ENCODE peak calls at places on chromosomes 13 and 19, in nine cellular contexts. H, L, T, V, E, C, S, O and R are unnamed samples.

GRCh38 chr19:47352095-47352494 is 3.0 kb downstream of the DHX34 start:
- DNase-seq in H (no peak), E (no peak), T (no peak), L (no peak), C (no peak), O (no peak), V (no peak), S (no peak), R (no peak)

GRCh38 chr19:58330458-58330857 is 3.7 kb downstream of the ZSCAN22 start:
- DNase-seq in S (no peak), C (no peak), O (peak; percentile 76), T (no peak), V (no peak), H (no peak), L (no peak), E (no peak), R (peak; percentile 73)

GRCh38 chr13:99626461-99627082 is 125.3 kb downstream of the TM9SF2 start:
- DNase-seq in L (no peak), O (peak; percentile 21), T (peak; percentile 4), E (peak; percentile 69), S (no peak), H (no peak), C (no peak), V (no peak), R (peak; percentile 52)

GRCh38 chr13:113045214-113046007 is 60.2 kb upstream of the F7 start:
- DNase-seq in T (no peak), L (no peak), C (no peak), O (no peak), V (no peak), H (no peak), S (no peak), E (no peak), R (no peak)

GRCh38 chr13:99086149-99086868 is 108.4 kb upstream of the DOCK9 start:
- DNase-seq in C (peak; percentile 53), O (peak; percentile 47), E (no peak), L (peak; percentile 49), V (peak; percentile 67), H (peak; percentile 77), S (peak; percentile 43), T (no peak), R (peak; percentile 49)

GRCh38 chr19:38718747-38719543 is 25.3 kb downstream of the CAPN12 start:
- DNase-seq in L (peak; percentile 67), T (no peak), C (no peak), O (no peak), V (no peak), E (no peak), S (peak; percentile 74), H (peak; percentile 59), R (no peak)

GRCh38 chr19:7272856-7273578 is 21.2 kb downstream of the INSR start:
- DNase-seq in T (no peak), H (no peak), V (no peak), O (no peak), C (no peak), S (no peak), E (no peak), L (no peak), R (peak; percentile 40)

GRCh38 chr13:97030705-97031452 is 36.6 kb upstream of the OXGR1 start:
- DNase-seq in E (no peak), L (no peak), S (no peak), V (no peak), O (peak; percentile 61), C (peak; percentile 15), T (no peak), H (peak; percentile 36), R (peak; percentile 51)

GRCh38 chr13:51645154-51645650 is 60.9 kb downstream of the WDFY2 start:
- DNase-seq in H (no peak), L (no peak), V (no peak), O (peak; percentile 57), S (no peak), T (no peak), E (no peak), C (no peak), R (peak; percentile 78)

GRCh38 chr19:19750842-19751790 is 18.2 kb upstream of the ZNF14 start:
- DNase-seq in S (peak; percentile 21), V (no peak), T (no peak), C (no peak), L (no peak), E (no peak), O (no peak), H (no peak), R (no peak)

GRCh38 chr13:33793726-33794125 is 24.2 kb upstream of the RFC3 start:
- DNase-seq in E (no peak), O (no peak), V (no peak), S (no peak), L (no peak), H (no peak), C (no peak), T (no peak), R (no peak)

GRCh38 chr13:111436446-111436845 is 116.0 kb downstream of the TEX29 start:
- DNase-seq in O (no peak), V (no peak), S (no peak), H (no peak), T (no peak), L (no peak), C (no peak), E (no peak), R (no peak)

GRCh38 chr19:28281676-28282075 is 931.3 kb downstream of the UQCRFS1 start:
- DNase-seq in L (no peak), E (no peak), V (no peak), H (no peak), T (no peak), S (no peak), O (no peak), C (no peak), R (no peak)

GRCh38 chr19:4868286-4868834 is 893 bp upstream of the PLIN3 start:
- DNase-seq in T (no peak), C (no peak), V (no peak), S (no peak), E (no peak), O (no peak), H (no peak), L (no peak), R (peak; percentile 38)

GRCh38 chr19:4867534-4868285 is at the start of gene PLIN3:
- DNase-seq in C (peak; percentile 97), O (peak; percentile 93), V (peak; percentile 99), E (peak; percentile 82), H (peak; percentile 96), T (peak; percentile 59), S (peak; percentile 96), L (peak; percentile 96), R (peak; percentile 97)

GRCh38 chr19:4870025-4870700 is 2.7 kb upstream of the PLIN3 start:
- DNase-seq in S (peak; percentile 81), V (no peak), E (peak; percentile 95), C (no peak), O (peak; percentile 92), T (peak; percentile 52), L (no peak), H (no peak), R (peak; percentile 99)

GRCh38 chr19:4871711-4872110 is 4.2 kb upstream of the PLIN3 start:
- DNase-seq in L (no peak), O (no peak), H (no peak), S (no peak), C (no peak), V (no peak), T (no peak), E (no peak), R (no peak)

DNA sequence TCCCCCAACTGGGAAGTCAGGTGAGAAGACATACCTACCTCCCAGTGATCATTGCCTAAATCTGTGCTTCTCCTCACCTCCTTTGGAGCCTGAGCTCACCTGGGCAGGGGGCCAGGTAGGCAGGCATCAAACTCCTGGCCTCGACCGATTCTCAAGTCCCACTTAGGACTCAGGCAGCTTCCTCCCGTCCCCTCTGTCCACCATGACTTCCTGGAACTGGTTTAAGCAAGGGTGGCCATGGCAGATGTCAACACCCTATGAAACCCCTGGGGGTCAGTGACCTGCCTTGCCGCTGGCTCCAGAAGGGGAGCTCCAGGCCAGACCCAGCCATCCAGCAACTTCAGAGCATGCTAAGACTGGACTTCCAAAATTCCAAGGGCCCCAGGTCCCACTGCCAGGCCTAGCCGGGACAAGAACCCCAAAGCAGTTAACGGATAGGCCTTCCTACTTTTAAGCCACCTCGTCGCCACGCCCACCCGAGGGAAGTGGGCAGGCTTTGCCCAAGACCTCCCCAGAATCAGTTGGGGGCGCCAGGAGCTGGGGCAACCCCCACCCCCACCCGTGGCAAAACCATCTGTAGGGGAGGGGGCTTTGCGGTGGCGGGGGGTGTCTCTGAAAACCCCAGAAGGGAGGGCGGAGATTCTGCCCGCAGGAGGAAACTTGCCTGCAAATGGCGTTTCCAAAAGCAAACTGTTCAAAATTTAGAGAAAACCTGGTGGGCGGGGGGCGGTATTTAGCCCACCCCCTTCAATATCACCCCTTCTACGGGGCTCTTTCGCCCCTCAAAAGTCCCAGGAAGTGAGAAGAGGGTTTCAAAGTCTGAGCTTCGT is 657 bp downstream of the PLIN3 start:
- DNase-seq in E (no peak), O (peak; percentile 28), H (peak; percentile 57), S (peak; percentile 59), L (peak; percentile 67), T (no peak), C (peak; percentile 57), V (peak; percentile 68), R (peak; percentile 55)
- TF ChIP-seq CTCF in E (no peak), O (no peak), H (no peak), S (no peak), L (no peak), T (no peak), C (no peak), V (no peak), R (no peak)

GRCh38 chr13:27035892-27036235 is 135.7 kb downstream of the USP12 start:
- DNase-seq in E (no peak), O (peak; percentile 56), V (no peak), S (peak; percentile 26), H (no peak), T (no peak), C (no peak), L (no peak), R (peak; percentile 38)
- TF ChIP-seq CTCF in E (no peak), O (no peak), V (no peak), S (no peak), H (no peak), T (no peak), C (no peak), L (no peak), R (no peak)

DNA sequence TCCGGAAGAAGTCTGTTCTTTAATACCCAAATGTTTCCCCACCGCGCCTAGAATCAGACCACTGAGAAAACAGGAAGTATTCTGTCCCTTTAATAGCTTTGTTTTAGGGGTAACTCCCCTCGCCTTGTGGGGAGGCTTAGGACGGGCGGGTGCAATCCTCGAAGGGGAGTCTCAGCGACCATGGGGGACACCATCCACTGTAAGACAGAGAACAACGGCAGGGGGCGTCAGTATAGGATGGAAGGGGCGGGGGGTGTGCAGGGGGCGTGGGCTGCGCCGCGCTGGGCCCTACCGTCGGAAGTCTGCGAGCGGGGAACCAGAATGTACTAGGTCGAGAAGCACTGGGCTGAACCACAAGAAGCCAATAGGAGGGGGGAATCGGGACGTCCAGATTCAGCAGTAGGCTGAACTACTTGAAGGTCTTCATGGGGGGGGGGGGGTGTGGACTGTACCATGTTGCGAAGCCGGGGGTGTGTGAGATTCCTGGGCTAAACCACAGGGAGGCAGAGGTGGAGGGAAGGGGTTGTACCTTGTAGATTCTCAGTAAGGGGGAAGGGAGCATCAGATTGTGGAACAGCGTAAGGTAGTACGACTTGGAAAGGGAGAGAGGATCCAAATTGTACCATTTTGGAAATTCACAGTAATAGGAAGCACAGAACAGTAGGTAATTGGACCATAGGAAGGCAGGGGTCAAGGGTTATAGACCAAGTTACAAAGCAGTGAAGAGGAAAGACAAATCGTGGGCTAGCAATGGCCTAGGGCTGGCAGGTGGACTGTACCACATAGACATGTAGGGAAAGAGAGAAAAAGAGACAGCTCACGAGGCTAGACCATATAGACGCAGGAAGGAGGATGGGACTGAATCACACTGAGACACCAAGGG is 1.0 kb upstream of the DBP start:
- DNase-seq in T (peak; percentile 84), O (peak; percentile 96), L (peak; percentile 85), E (peak; percentile 84), V (peak; percentile 90), C (peak; percentile 76), H (peak; percentile 95), S (peak; percentile 97), R (peak; percentile 92)
- TF ChIP-seq CTCF in T (peak; percentile 17), O (peak; percentile 27), L (no peak), E (no peak), V (no peak), C (no peak), H (peak; percentile 17), S (peak; percentile 37), R (no peak)

GRCh38 chr19:55383789-55384575 is at the start of gene TMEM238:
- DNase-seq in T (no peak), V (peak; percentile 85), L (peak; percentile 73), E (no peak), H (peak; percentile 81), S (peak; percentile 64), O (peak; percentile 70), C (peak; percentile 54), R (peak; percentile 62)
- TF ChIP-seq CTCF in T (peak; percentile 15), V (peak; percentile 45), L (no peak), E (no peak), H (no peak), S (no peak), O (peak; percentile 54), C (no peak), R (peak; percentile 28)